ENCODE peak calls at places on chromosomes 16 and 17, in five cellular contexts. Y is NCI-H460; Z is fibroblast of mammary gland; O is stimulated activated CD4-positive, alpha-beta T cell treated with anti-CD3 and anti-CD28 coated beads, Interleukin-1b, Interleukin-23, amount 100 ng/mL, for 1 hour; E is HEK293T. A is an unnamed sample.

GRCh38 chr17:33142703-33143299 is 150.3 kb downstream of the ASIC2 start:
- DNase-seq in Y (peak), Z (peak), O (no peak), E (peak), A (no peak)

GRCh38 chr16:84735846-84736586 is 36.2 kb downstream of the USP10 start:
- DNase-seq in Y (no peak), Z (no peak), O (peak), E (no peak), A (no peak)

GRCh38 chr17:60851181-60851580 is 173.5 kb downstream of the BCAS3 start:
- DNase-seq in Y (no peak), Z (no peak), O (no peak), E (no peak), A (no peak)

GRCh38 chr16:10880609-10881452 is 3.8 kb downstream of the CIITA start:
- DNase-seq in Y (no peak), Z (no peak), O (no peak), E (no peak), A (no peak)

GRCh38 chr16:85699628-85700027 is 10.9 kb upstream of the GINS2 start:
- DNase-seq in Y (no peak), Z (peak), O (no peak), E (no peak), A (no peak)

GRCh38 chr16:82699262-82699661 is 72.5 kb downstream of the CDH13 start:
- DNase-seq in Y (no peak), Z (no peak), O (no peak), E (no peak), A (no peak)

GRCh38 chr17:7916799-7917198 is 710 bp upstream of the RNF227 start:
- DNase-seq in Y (no peak), Z (peak), O (no peak), E (no peak), A (no peak)

GRCh38 chr17:57357392-57357784 is 101.1 kb downstream of the MSI2 start:
- DNase-seq in Y (no peak), Z (no peak), O (no peak), E (no peak), A (no peak)

GRCh38 chr17:61366715-61367413 is 32.8 kb upstream of the TBX2 start:
- DNase-seq in Y (no peak), Z (no peak), O (no peak), E (no peak), A (no peak)

A was measured in SW 1271.